ENCODE peak calls at places on chromosome 1, in ten cellular contexts. One of them, this sample, is unnamed.

GRCh38 chr1:170856455-170856854 is 78.9 kb upstream of the MROH9 start:
- DNase-seq in activated CD8-positive, alpha-beta T cell treated with anti-CD3 and anti-CD28 coated beads for 36 hours: no peak
- DNase-seq in heart right ventricle: no peak
- DNase-seq in choroid plexus epithelial cell: no peak
- DNase-seq in lower leg skin: no peak
- DNase-seq in brain microvascular endothelial cell: no peak
- DNase-seq in progenitor cell of endocrine pancreas: no peak
- DNase-seq in HFFc6: no peak
- DNase-seq in WTC11: no peak
- DNase-seq in nephron progenitor cell: no peak
- DNase-seq in this sample: no peak

GRCh38 chr1:24555591-24556413 is at the start of gene NCMAP:
- DNase-seq in activated CD8-positive, alpha-beta T cell treated with anti-CD3 and anti-CD28 coated beads for 36 hours: peak; percentile 39
- DNase-seq in heart right ventricle: peak; percentile 27
- DNase-seq in choroid plexus epithelial cell: no peak
- DNase-seq in lower leg skin: peak; percentile 81
- DNase-seq in brain microvascular endothelial cell: no peak
- DNase-seq in progenitor cell of endocrine pancreas: peak; percentile 42
- DNase-seq in HFFc6: no peak
- DNase-seq in WTC11: peak; percentile 53
- DNase-seq in nephron progenitor cell: peak; percentile 54
- DNase-seq in this sample: no peak

GRCh38 chr1:98792123-98792522 is 130.6 kb downstream of the SNX7 start:
- DNase-seq in activated CD8-positive, alpha-beta T cell treated with anti-CD3 and anti-CD28 coated beads for 36 hours: no peak
- DNase-seq in heart right ventricle: no peak
- DNase-seq in choroid plexus epithelial cell: peak; percentile 30
- DNase-seq in lower leg skin: no peak
- DNase-seq in brain microvascular endothelial cell: peak; percentile 16
- DNase-seq in progenitor cell of endocrine pancreas: no peak
- DNase-seq in HFFc6: no peak
- DNase-seq in WTC11: no peak
- DNase-seq in nephron progenitor cell: no peak
- DNase-seq in this sample: no peak

GRCh38 chr1:217139513-217139912 is 416.3 kb upstream of the ESRRG start:
- DNase-seq in activated CD8-positive, alpha-beta T cell treated with anti-CD3 and anti-CD28 coated beads for 36 hours: no peak
- DNase-seq in heart right ventricle: peak; percentile 31
- DNase-seq in choroid plexus epithelial cell: no peak
- DNase-seq in lower leg skin: no peak
- DNase-seq in brain microvascular endothelial cell: no peak
- DNase-seq in progenitor cell of endocrine pancreas: no peak
- DNase-seq in HFFc6: no peak
- DNase-seq in WTC11: peak; percentile 50
- DNase-seq in nephron progenitor cell: peak; percentile 60
- DNase-seq in this sample: no peak

GRCh38 chr1:179831852-179832699 is 45.5 kb downstream of the TOR1AIP2 start:
- DNase-seq in activated CD8-positive, alpha-beta T cell treated with anti-CD3 and anti-CD28 coated beads for 36 hours: peak; percentile 20
- DNase-seq in heart right ventricle: no peak
- DNase-seq in choroid plexus epithelial cell: peak; percentile 50
- DNase-seq in lower leg skin: no peak
- DNase-seq in brain microvascular endothelial cell: no peak
- DNase-seq in progenitor cell of endocrine pancreas: no peak
- DNase-seq in HFFc6: no peak
- DNase-seq in WTC11: no peak
- DNase-seq in nephron progenitor cell: no peak
- DNase-seq in this sample: no peak

GRCh38 chr1:27601771-27602509 is 2.0 kb downstream of the AHDC1 start:
- DNase-seq in activated CD8-positive, alpha-beta T cell treated with anti-CD3 and anti-CD28 coated beads for 36 hours: peak; percentile 36
- DNase-seq in heart right ventricle: peak; percentile 60
- DNase-seq in choroid plexus epithelial cell: no peak
- DNase-seq in lower leg skin: no peak
- DNase-seq in brain microvascular endothelial cell: no peak
- DNase-seq in progenitor cell of endocrine pancreas: no peak
- DNase-seq in HFFc6: no peak
- DNase-seq in WTC11: no peak
- DNase-seq in nephron progenitor cell: peak; percentile 44
- DNase-seq in this sample: peak; percentile 53

GRCh38 chr1:1062364-1063163 is 11.5 kb downstream of the RNF223 start:
- DNase-seq in activated CD8-positive, alpha-beta T cell treated with anti-CD3 and anti-CD28 coated beads for 36 hours: no peak
- DNase-seq in heart right ventricle: no peak
- DNase-seq in choroid plexus epithelial cell: peak; percentile 41
- DNase-seq in lower leg skin: no peak
- DNase-seq in brain microvascular endothelial cell: no peak
- DNase-seq in progenitor cell of endocrine pancreas: no peak
- DNase-seq in HFFc6: no peak
- DNase-seq in WTC11: no peak
- DNase-seq in nephron progenitor cell: no peak
- DNase-seq in this sample: no peak

GRCh38 chr1:212981571-212982328 is 31.4 kb downstream of the VASH2 start:
- DNase-seq in activated CD8-positive, alpha-beta T cell treated with anti-CD3 and anti-CD28 coated beads for 36 hours: no peak
- DNase-seq in heart right ventricle: peak; percentile 25
- DNase-seq in choroid plexus epithelial cell: no peak
- DNase-seq in lower leg skin: peak; percentile 79
- DNase-seq in brain microvascular endothelial cell: no peak
- DNase-seq in progenitor cell of endocrine pancreas: no peak
- DNase-seq in HFFc6: no peak
- DNase-seq in WTC11: no peak
- DNase-seq in nephron progenitor cell: no peak
- DNase-seq in this sample: peak; percentile 23

GRCh38 chr1:28456078-28456477 is 49.8 kb upstream of the RCC1 start:
- DNase-seq in activated CD8-positive, alpha-beta T cell treated with anti-CD3 and anti-CD28 coated beads for 36 hours: peak; percentile 37
- DNase-seq in heart right ventricle: no peak
- DNase-seq in choroid plexus epithelial cell: peak; percentile 90
- DNase-seq in lower leg skin: no peak
- DNase-seq in brain microvascular endothelial cell: peak; percentile 87
- DNase-seq in progenitor cell of endocrine pancreas: no peak
- DNase-seq in HFFc6: peak; percentile 62
- DNase-seq in WTC11: no peak
- DNase-seq in nephron progenitor cell: no peak
- DNase-seq in this sample: no peak

GRCh38 chr1:185375583-185375982 is 58.5 kb upstream of the IVNS1ABP start:
- DNase-seq in activated CD8-positive, alpha-beta T cell treated with anti-CD3 and anti-CD28 coated beads for 36 hours: no peak
- DNase-seq in heart right ventricle: no peak
- DNase-seq in choroid plexus epithelial cell: peak; percentile 31
- DNase-seq in lower leg skin: no peak
- DNase-seq in brain microvascular endothelial cell: peak; percentile 45
- DNase-seq in progenitor cell of endocrine pancreas: no peak
- DNase-seq in HFFc6: no peak
- DNase-seq in WTC11: no peak
- DNase-seq in nephron progenitor cell: no peak
- DNase-seq in this sample: no peak

GRCh38 chr1:31218705-31219104 is 21.0 kb downstream of the NKAIN1 start:
- DNase-seq in activated CD8-positive, alpha-beta T cell treated with anti-CD3 and anti-CD28 coated beads for 36 hours: no peak
- DNase-seq in heart right ventricle: no peak
- DNase-seq in choroid plexus epithelial cell: no peak
- DNase-seq in lower leg skin: no peak
- DNase-seq in brain microvascular endothelial cell: no peak
- DNase-seq in progenitor cell of endocrine pancreas: no peak
- DNase-seq in HFFc6: no peak
- DNase-seq in WTC11: no peak
- DNase-seq in nephron progenitor cell: no peak
- DNase-seq in this sample: no peak

GRCh38 chr1:31219489-31219888 is 20.2 kb downstream of the NKAIN1 start:
- DNase-seq in activated CD8-positive, alpha-beta T cell treated with anti-CD3 and anti-CD28 coated beads for 36 hours: no peak
- DNase-seq in heart right ventricle: no peak
- DNase-seq in choroid plexus epithelial cell: no peak
- DNase-seq in lower leg skin: no peak
- DNase-seq in brain microvascular endothelial cell: no peak
- DNase-seq in progenitor cell of endocrine pancreas: no peak
- DNase-seq in HFFc6: no peak
- DNase-seq in WTC11: no peak
- DNase-seq in nephron progenitor cell: no peak
- DNase-seq in this sample: no peak

GRCh38 chr1:31215083-31215570 is 24.6 kb downstream of the NKAIN1 start:
- DNase-seq in activated CD8-positive, alpha-beta T cell treated with anti-CD3 and anti-CD28 coated beads for 36 hours: no peak
- DNase-seq in heart right ventricle: no peak
- DNase-seq in choroid plexus epithelial cell: peak; percentile 8
- DNase-seq in lower leg skin: no peak
- DNase-seq in brain microvascular endothelial cell: no peak
- DNase-seq in progenitor cell of endocrine pancreas: no peak
- DNase-seq in HFFc6: no peak
- DNase-seq in WTC11: no peak
- DNase-seq in nephron progenitor cell: no peak
- DNase-seq in this sample: no peak

GRCh38 chr1:31216016-31216415 is 23.7 kb downstream of the NKAIN1 start:
- DNase-seq in activated CD8-positive, alpha-beta T cell treated with anti-CD3 and anti-CD28 coated beads for 36 hours: no peak
- DNase-seq in heart right ventricle: peak; percentile 67
- DNase-seq in choroid plexus epithelial cell: peak; percentile 53
- DNase-seq in lower leg skin: no peak
- DNase-seq in brain microvascular endothelial cell: peak; percentile 27
- DNase-seq in progenitor cell of endocrine pancreas: no peak
- DNase-seq in HFFc6: no peak
- DNase-seq in WTC11: peak; percentile 44
- DNase-seq in nephron progenitor cell: no peak
- DNase-seq in this sample: no peak

DNA sequence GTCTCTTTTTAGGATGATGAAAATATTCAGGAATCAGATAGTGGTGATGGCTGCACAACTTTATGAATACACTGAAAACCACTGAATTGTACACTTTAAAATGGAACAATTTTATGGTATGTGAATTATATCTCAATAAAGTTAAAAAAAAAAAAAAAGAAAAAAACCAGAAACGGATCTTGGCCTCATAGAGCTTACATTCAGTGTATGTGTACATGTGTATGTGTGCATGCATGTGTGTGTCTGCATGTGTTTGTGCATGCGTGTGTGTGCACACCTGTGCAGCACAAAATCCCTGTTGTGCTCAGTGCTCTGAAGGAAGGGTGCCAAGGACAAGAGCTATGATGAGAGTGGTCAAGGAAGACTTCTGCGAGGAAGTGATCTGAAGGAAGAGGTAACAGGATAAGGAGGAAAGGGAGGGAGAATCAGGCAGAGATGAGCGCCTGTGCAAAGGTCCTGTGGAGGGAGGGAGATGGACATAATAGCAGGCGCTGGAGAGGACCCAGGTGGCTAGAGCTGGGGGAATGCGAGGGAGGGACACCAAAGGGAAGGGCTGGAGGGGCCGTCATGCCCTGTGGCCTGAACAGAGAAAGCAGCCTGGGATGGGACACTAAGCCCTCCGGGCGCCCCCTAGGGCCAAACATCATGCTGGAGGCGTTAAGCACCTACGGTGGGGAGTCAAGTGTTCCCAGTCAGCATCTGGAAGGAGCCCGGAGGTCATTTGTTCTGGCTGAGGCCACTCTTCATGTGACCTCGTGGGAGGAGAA is 25.2 kb downstream of the NKAIN1 start:
- DNase-seq in activated CD8-positive, alpha-beta T cell treated with anti-CD3 and anti-CD28 coated beads for 36 hours: peak; percentile 6
- DNase-seq in heart right ventricle: no peak
- DNase-seq in choroid plexus epithelial cell: no peak
- DNase-seq in lower leg skin: no peak
- DNase-seq in brain microvascular endothelial cell: no peak
- DNase-seq in progenitor cell of endocrine pancreas: no peak
- DNase-seq in HFFc6: no peak
- DNase-seq in WTC11: peak; percentile 86
- DNase-seq in nephron progenitor cell: peak; percentile 27
- DNase-seq in this sample: no peak
- TF ChIP-seq CTCF in activated CD8-positive, alpha-beta T cell treated with anti-CD3 and anti-CD28 coated beads for 36 hours: no peak
- TF ChIP-seq CTCF in heart right ventricle: no peak
- TF ChIP-seq CTCF in choroid plexus epithelial cell: peak; percentile 2
- TF ChIP-seq CTCF in lower leg skin: no peak
- TF ChIP-seq CTCF in brain microvascular endothelial cell: peak; percentile 35
- TF ChIP-seq CTCF in progenitor cell of endocrine pancreas: no peak
- TF ChIP-seq CTCF in HFFc6: peak; percentile 27
- TF ChIP-seq CTCF in WTC11: no peak
- TF ChIP-seq CTCF in nephron progenitor cell: no peak
- TF ChIP-seq CTCF in this sample: no peak

DNA sequence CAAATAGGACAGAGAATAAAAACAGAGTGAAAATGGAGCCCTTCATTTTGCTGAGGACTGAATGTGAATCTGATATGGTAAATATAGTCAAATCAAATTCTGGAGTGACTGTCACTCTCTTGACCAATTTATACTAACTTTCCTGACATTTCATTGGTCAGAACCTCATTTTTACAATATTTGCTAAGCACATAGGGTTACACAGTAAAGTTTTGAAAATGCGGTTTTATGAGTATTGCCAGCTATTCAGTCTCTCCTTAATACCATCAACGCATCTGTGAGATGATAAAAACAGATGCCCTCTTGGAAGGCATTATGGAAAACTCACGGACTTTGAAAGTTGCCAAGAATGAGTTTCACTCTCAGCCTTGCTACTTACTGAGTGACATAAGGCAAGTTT is at the start of gene INSL5:
- DNase-seq in activated CD8-positive, alpha-beta T cell treated with anti-CD3 and anti-CD28 coated beads for 36 hours: no peak
- DNase-seq in heart right ventricle: no peak
- DNase-seq in choroid plexus epithelial cell: no peak
- DNase-seq in lower leg skin: no peak
- DNase-seq in brain microvascular endothelial cell: no peak
- DNase-seq in progenitor cell of endocrine pancreas: no peak
- DNase-seq in HFFc6: no peak
- DNase-seq in WTC11: no peak
- DNase-seq in nephron progenitor cell: no peak
- DNase-seq in this sample: no peak
- TF ChIP-seq CTCF in activated CD8-positive, alpha-beta T cell treated with anti-CD3 and anti-CD28 coated beads for 36 hours: no peak
- TF ChIP-seq CTCF in heart right ventricle: no peak
- TF ChIP-seq CTCF in choroid plexus epithelial cell: no peak
- TF ChIP-seq CTCF in lower leg skin: no peak
- TF ChIP-seq CTCF in brain microvascular endothelial cell: no peak
- TF ChIP-seq CTCF in progenitor cell of endocrine pancreas: no peak
- TF ChIP-seq CTCF in HFFc6: no peak
- TF ChIP-seq CTCF in WTC11: no peak
- TF ChIP-seq CTCF in nephron progenitor cell: no peak
- TF ChIP-seq CTCF in this sample: no peak

DNA sequence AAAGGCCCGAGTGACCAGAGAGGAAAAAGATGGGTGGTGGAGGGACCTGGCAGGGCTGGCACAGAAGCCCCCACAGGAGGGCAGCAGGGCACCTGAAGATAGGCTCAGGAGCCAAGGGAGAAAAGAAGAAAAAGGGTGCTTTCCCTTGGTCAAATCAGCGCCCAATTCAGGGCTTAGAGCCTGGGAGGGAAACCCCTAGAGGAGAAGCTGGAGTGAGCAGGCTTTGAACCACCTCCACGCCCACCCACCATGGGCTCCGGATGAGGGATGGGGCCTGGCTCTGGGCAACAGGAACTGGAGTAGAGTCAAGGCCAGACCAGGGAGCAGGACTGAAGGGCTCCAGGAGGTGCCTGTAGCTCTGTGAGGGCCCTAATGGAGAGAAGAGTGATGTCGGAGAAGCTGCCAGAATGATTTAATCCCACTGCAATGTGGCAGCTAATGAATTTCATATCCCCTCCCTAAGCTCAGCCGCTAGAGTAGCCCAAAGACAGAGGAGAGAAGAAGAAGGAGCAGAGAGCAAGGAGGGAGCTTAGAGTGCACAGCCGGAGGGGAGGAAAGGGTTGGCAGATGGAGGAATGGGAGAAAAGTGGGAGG is 12.0 kb upstream of the PRELP start:
- DNase-seq in activated CD8-positive, alpha-beta T cell treated with anti-CD3 and anti-CD28 coated beads for 36 hours: no peak
- DNase-seq in heart right ventricle: no peak
- DNase-seq in choroid plexus epithelial cell: peak; percentile 35
- DNase-seq in lower leg skin: peak; percentile 85
- DNase-seq in brain microvascular endothelial cell: no peak
- DNase-seq in progenitor cell of endocrine pancreas: no peak
- DNase-seq in HFFc6: peak; percentile 20
- DNase-seq in WTC11: no peak
- DNase-seq in nephron progenitor cell: no peak
- DNase-seq in this sample: no peak
- TF ChIP-seq CTCF in activated CD8-positive, alpha-beta T cell treated with anti-CD3 and anti-CD28 coated beads for 36 hours: no peak
- TF ChIP-seq CTCF in heart right ventricle: no peak
- TF ChIP-seq CTCF in choroid plexus epithelial cell: no peak
- TF ChIP-seq CTCF in lower leg skin: no peak
- TF ChIP-seq CTCF in brain microvascular endothelial cell: peak; percentile 17
- TF ChIP-seq CTCF in progenitor cell of endocrine pancreas: no peak
- TF ChIP-seq CTCF in HFFc6: peak; percentile 59
- TF ChIP-seq CTCF in WTC11: no peak
- TF ChIP-seq CTCF in nephron progenitor cell: no peak
- TF ChIP-seq CTCF in this sample: no peak

GRCh38 chr1:55579332-55579996 is 364.3 kb upstream of the USP24 start:
- DNase-seq in activated CD8-positive, alpha-beta T cell treated with anti-CD3 and anti-CD28 coated beads for 36 hours: no peak
- DNase-seq in heart right ventricle: no peak
- DNase-seq in choroid plexus epithelial cell: no peak
- DNase-seq in lower leg skin: no peak
- DNase-seq in brain microvascular endothelial cell: no peak
- DNase-seq in progenitor cell of endocrine pancreas: no peak
- DNase-seq in HFFc6: no peak
- DNase-seq in WTC11: no peak
- DNase-seq in nephron progenitor cell: no peak
- DNase-seq in this sample: no peak
- TF ChIP-seq CTCF in activated CD8-positive, alpha-beta T cell treated with anti-CD3 and anti-CD28 coated beads for 36 hours: no peak
- TF ChIP-seq CTCF in heart right ventricle: no peak
- TF ChIP-seq CTCF in choroid plexus epithelial cell: no peak
- TF ChIP-seq CTCF in lower leg skin: no peak
- TF ChIP-seq CTCF in brain microvascular endothelial cell: no peak
- TF ChIP-seq CTCF in progenitor cell of endocrine pancreas: no peak
- TF ChIP-seq CTCF in HFFc6: no peak
- TF ChIP-seq CTCF in WTC11: no peak
- TF ChIP-seq CTCF in nephron progenitor cell: no peak
- TF ChIP-seq CTCF in this sample: no peak

This sample was measured in GM20000.